ENCODE peak calls at places on chromosome 19, in nine cellular contexts. H is lower lobe of right lung, T is tibial nerve, O is adipocyte, U is Karpas-422, X is heart right ventricle, W is GM23248, Z is PC-3, B is osteoblast. D is an unnamed sample. For H3K36me3 and H3K27me3, the result is how much of the 10 kb centered on the place peaks cover.

GRCh38 chr19:44050740-44051653 is 839 bp upstream of the ZNF223 start:
- DNase-seq in H (no peak), T (no peak), O (peak), U (no peak), X (no peak), W (peak), Z (no peak), B (no peak), D (no peak)

GRCh38 chr19:39765091-39766076 is 13.3 kb upstream of the LEUTX start:
- DNase-seq in H (peak), T (peak), O (peak), U (peak), X (peak), W (peak), Z (peak), B (no peak), D (peak)

GRCh38 chr19:21158523-21159135 is 16.8 kb downstream of the ZNF431 start:
- DNase-seq in H (no peak), T (no peak), O (peak), U (no peak), X (no peak), W (peak), Z (peak), B (no peak), D (no peak)

GRCh38 chr19:19997656-19998268 is 41.5 kb downstream of the ZNF682 start:
- DNase-seq in H (no peak), T (no peak), O (peak), U (peak), X (peak), W (peak), Z (no peak), B (no peak), D (peak)

GRCh38 chr19:37329686-37330085 is 41.2 kb upstream of the ZNF527 start:
- DNase-seq in H (no peak), T (no peak), O (no peak), U (peak), X (no peak), W (peak), Z (peak), B (no peak), D (peak)

GRCh38 chr19:50252111-50252886 is 48.9 kb downstream of the MYH14 start:
- DNase-seq in H (no peak), T (no peak), O (peak), U (peak), X (no peak), W (peak), Z (peak), B (peak), D (peak)

GRCh38 chr19:37594982-37595382 is 306 bp downstream of the ZNF540 start:
- DNase-seq in H (peak), T (peak), O (peak), U (peak), X (peak), W (peak), Z (no peak), B (peak), D (no peak)

GRCh38 chr19:991932-992669 is 8.0 kb downstream of the WDR18 start:
- DNase-seq in H (no peak), T (no peak), O (no peak), U (no peak), X (no peak), W (no peak), Z (no peak), B (no peak), D (no peak)

GRCh38 chr19:16340092-16340491 is 15.5 kb downstream of the KLF2 start:
- DNase-seq in H (no peak), T (no peak), O (no peak), U (no peak), X (no peak), W (no peak), Z (no peak), B (peak), D (no peak)

GRCh38 chr19:2333027-2333806 is 4.7 kb downstream of the SPPL2B start:
- DNase-seq in H (no peak), T (no peak), O (no peak), U (no peak), X (no peak), W (no peak), Z (no peak), B (no peak), D (no peak)

GRCh38 chr19:46674416-46675178 is 13.6 kb upstream of the DACT3 start:
- DNase-seq in H (no peak), T (no peak), O (no peak), U (peak), X (no peak), W (no peak), Z (peak), B (no peak), D (peak)

GRCh38 chr19:18441804-18442788 is 4.2 kb upstream of the ISYNA1 start:
- DNase-seq in H (no peak), T (no peak), O (no peak), U (no peak), X (no peak), W (no peak), Z (no peak), B (peak), D (no peak)

GRCh38 chr19:1446713-1447564 is 3.0 kb upstream of the APC2 start:
- DNase-seq in H (no peak), T (no peak), O (peak), U (peak), X (no peak), W (peak), Z (no peak), B (peak), D (peak)

GRCh38 chr19:38319421-38320258 is at the start of gene KCNK6:
- DNase-seq in H (peak), T (peak), O (peak), U (no peak), X (peak), W (peak), Z (no peak), B (peak), D (peak)

GRCh38 chr19:485583-486236 is 10.6 kb upstream of the MADCAM1 start:
- DNase-seq in H (no peak), T (peak), O (peak), U (no peak), X (no peak), W (peak), Z (no peak), B (peak), D (peak)

GRCh38 chr19:47305309-47305751 is 4.3 kb upstream of the C5AR1 start:
- DNase-seq in H (peak), T (peak), O (peak), U (peak), X (peak), W (peak), Z (peak), B (peak), D (peak)

GRCh38 chr19:2578911-2579677 is 103.2 kb downstream of the GADD45B start:
- DNase-seq in H (peak), T (peak), O (peak), U (peak), X (peak), W (peak), Z (peak), B (peak), D (peak)

GRCh38 chr19:46409146-46409545 is 4.2 kb downstream of the CCDC8 start:
- DNase-seq in H (no peak), T (no peak), O (no peak), U (no peak), X (no peak), W (no peak), Z (no peak), B (peak), D (no peak)

GRCh38 chr19:33609353-33609752 is 12.4 kb upstream of the CHST8 start:
- DNase-seq in H (no peak), T (no peak), O (no peak), U (no peak), X (no peak), W (no peak), Z (no peak), B (no peak), D (no peak)

GRCh38 chr19:54478677-54479266 is 5.7 kb upstream of the CDC42EP5 start:
- DNase-seq in H (no peak), T (no peak), O (peak), U (peak), X (no peak), W (peak), Z (peak), B (peak), D (peak)

GRCh38 chr19:46217476-46217875 is 12.1 kb upstream of the IGFL1 start:
- DNase-seq in H (no peak), T (no peak), O (no peak), U (no peak), X (no peak), W (no peak), Z (no peak), B (no peak), D (no peak)

GRCh38 chr19:988081-988480 is 3.9 kb downstream of the WDR18 start:
- DNase-seq in H (no peak), T (no peak), O (no peak), U (no peak), X (no peak), W (no peak), Z (no peak), B (no peak), D (no peak)

GRCh38 chr19:42111384-42111783 is 20.9 kb downstream of the POU2F2 start:
- DNase-seq in H (no peak), T (no peak), O (no peak), U (no peak), X (no peak), W (peak), Z (no peak), B (peak), D (no peak)

GRCh38 chr19:42555317-42555716 is 27.0 kb upstream of the CEACAM1 start:
- DNase-seq in H (no peak), T (no peak), O (no peak), U (no peak), X (peak), W (no peak), Z (no peak), B (peak), D (peak)

GRCh38 chr19:43872547-43873336 is 45.6 kb downstream of the ZNF283 start:
- DNase-seq in H (no peak), T (no peak), O (no peak), U (no peak), X (no peak), W (no peak), Z (peak), B (peak), D (no peak)

GRCh38 chr19:47275866-47276461 is 1.3 kb downstream of the INAFM1 start:
- DNase-seq in H (peak), T (peak), O (no peak), U (no peak), X (peak), W (peak), Z (no peak), B (peak), D (peak)

GRCh38 chr19:15091918-15092753 is 10.1 kb downstream of the OR1I1 start:
- DNase-seq in H (no peak), T (peak), O (peak), U (peak), X (peak), W (peak), Z (peak), B (peak), D (peak)

GRCh38 chr19:41746593-41747227 is 8.6 kb upstream of the CEACAM6 start:
- DNase-seq in H (peak), T (no peak), O (peak), U (peak), X (peak), W (peak), Z (peak), B (peak), D (peak)

GRCh38 chr19:38288127-38288855 is 15.8 kb upstream of the C19orf33 start:
- DNase-seq in H (no peak), T (no peak), O (no peak), U (no peak), X (no peak), W (no peak), Z (no peak), B (peak), D (no peak)

GRCh38 chr19:4952945-4953344 is 16.0 kb upstream of the KDM4B start:
- DNase-seq in H (no peak), T (no peak), O (no peak), U (no peak), X (no peak), W (no peak), Z (no peak), B (no peak), D (no peak)

GRCh38 chr19:4955274-4955673 is 13.6 kb upstream of the KDM4B start:
- DNase-seq in H (no peak), T (no peak), O (no peak), U (no peak), X (no peak), W (no peak), Z (no peak), B (no peak), D (no peak)

GRCh38 chr19:4951671-4952070 is 17.2 kb upstream of the KDM4B start:
- DNase-seq in H (no peak), T (no peak), O (no peak), U (no peak), X (no peak), W (no peak), Z (no peak), B (no peak), D (no peak)
- H3K4me3 ChIP-seq in H (no peak), T (no peak), O (no peak), U (no peak), X (no peak), W (no peak), Z (no peak), B (no peak), D (no peak)

GRCh38 chr19:9608912-9609311 is 12.1 kb downstream of the ZNF561 start:
- DNase-seq in H (no peak), T (no peak), O (no peak), U (no peak), X (no peak), W (no peak), Z (no peak), B (no peak), D (no peak)
- H3K36me3 ChIP-seq in H (under half), T (half or more), O (half or more), U (half or more), X (under half), W (half or more), Z (half or more), B (half or more), D (under half)

DNA sequence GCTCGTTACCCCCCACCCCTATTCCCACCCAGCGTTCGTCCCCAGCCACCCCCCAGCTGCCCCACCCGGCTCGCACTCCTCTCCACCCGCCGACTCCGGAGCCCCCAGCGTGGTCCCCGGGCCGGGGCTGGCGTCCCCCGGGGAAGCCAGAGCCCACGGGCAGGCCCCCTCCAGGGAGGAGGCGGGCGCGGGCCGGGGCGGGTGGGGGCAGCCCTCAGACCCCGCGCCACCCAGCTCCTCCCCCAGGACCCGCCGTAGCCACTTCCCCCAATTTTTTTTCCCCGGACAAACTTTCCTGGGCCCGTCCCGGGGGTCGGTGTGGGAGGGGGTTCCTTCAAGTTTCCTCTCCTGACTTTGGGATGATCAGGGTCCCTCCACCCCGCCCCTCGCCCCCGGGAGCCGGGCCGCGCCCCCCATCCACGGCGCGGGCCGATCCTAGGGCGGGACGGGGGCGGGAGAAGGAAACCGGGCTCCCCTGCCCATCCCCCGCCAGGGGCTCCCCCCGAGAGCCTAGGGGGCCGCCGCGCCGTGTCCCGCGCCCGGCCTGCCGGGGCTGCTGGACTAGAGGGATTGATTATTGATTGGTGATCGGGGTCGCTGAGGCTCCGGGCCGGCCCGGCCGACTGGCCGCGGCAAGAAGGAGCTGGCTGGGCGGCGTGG is 927 bp upstream of the TSHZ3 start:
- DNase-seq in H (no peak), T (no peak), O (peak), U (no peak), X (peak), W (peak), Z (no peak), B (peak), D (peak)
- H3K27me3 ChIP-seq in H (half or more), T (under half), O (under half), U (under half), X (under half), W (under half), Z (under half), B (under half), D (half or more)

DNA sequence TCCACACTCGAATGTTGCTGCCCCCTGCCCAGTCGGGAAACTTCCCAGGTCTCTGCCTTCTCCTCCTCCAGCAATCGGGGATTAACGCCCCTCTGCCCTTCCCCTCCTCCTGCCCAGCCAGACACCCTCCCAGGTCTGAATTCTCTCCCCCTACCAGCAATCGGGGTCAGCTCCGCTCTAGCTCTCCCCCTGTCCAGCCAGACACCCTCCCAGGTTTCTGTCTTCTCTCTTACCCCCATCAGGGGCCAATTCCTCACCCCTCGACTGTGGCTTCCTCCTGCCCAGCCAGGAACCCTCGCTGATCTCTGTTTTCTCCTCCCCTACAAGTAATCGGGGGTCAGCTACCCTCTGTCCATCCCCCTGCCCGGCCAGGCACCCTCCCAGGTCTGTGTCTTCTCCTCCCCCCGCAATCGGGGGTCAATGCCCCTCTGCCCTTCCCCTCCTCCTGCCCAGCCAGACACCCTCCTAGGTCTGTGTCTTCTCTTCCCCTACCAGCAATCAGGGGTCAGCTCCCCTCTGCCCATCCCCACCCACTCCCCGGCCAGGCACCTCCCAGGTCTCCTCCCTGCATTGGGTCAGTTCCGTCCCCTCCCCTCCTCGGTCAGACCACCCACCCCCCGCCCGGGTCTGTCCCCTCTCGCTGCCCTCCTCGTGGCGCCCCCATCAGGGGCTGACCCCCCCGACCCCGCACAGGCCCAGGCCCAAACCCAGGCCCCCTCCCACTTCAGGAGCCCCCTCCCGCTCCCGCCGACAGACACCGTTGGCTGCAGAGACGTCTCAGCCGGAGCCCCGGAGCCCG is 668 bp downstream of the ZFR2 start:
- DNase-seq in H (no peak), T (no peak), O (no peak), U (no peak), X (no peak), W (no peak), Z (no peak), B (peak), D (peak)
- H3K4me3 ChIP-seq in H (no peak), T (no peak), O (no peak), U (no peak), X (no peak), W (no peak), Z (no peak), B (no peak), D (peak)

DNA sequence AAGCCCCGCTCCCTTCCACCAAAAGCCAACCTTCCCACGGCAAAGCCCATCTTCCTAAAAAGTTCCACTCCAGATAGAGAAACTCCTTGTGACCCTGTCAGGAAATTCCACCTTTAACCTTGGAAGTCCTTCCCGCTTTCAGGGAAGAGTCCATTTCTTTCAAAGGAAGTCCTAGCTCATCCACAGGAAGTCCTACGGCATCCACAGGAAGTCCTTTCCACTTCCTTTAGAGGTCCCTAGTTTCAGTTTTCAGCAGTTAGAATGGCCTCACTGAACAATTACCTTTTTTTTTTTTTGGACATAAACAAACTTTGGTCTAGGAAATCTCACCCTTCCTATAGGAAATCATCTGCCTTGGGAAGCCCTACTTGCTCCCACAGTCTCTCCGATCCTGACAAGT is 31.7 kb downstream of the TRPM4 start:
- DNase-seq in H (no peak), T (no peak), O (no peak), U (no peak), X (no peak), W (no peak), Z (no peak), B (no peak), D (no peak)
- H3K36me3 ChIP-seq in H (half or more), T (half or more), O (half or more), U (under half), X (under half), W (under half), Z (under half), B (half or more), D (under half)

GRCh38 chr19:32200312-32201038 is 144.9 kb upstream of the ZNF507 start:
- DNase-seq in H (no peak), T (no peak), O (no peak), U (no peak), X (peak), W (no peak), Z (no peak), B (no peak), D (no peak)

GRCh38 chr19:32201661-32202060 is 143.7 kb upstream of the ZNF507 start:
- DNase-seq in H (no peak), T (no peak), O (no peak), U (no peak), X (no peak), W (no peak), Z (no peak), B (no peak), D (no peak)

GRCh38 chr19:32201211-32201610 is 144.2 kb upstream of the ZNF507 start:
- DNase-seq in H (no peak), T (no peak), O (no peak), U (no peak), X (no peak), W (no peak), Z (no peak), B (no peak), D (no peak)

GRCh38 chr19:32203161-32203560 is 142.2 kb upstream of the ZNF507 start:
- DNase-seq in H (no peak), T (no peak), O (no peak), U (no peak), X (no peak), W (no peak), Z (no peak), B (no peak), D (no peak)

GRCh38 chr19:32202244-32202643 is 143.2 kb upstream of the ZNF507 start:
- DNase-seq in H (no peak), T (no peak), O (no peak), U (no peak), X (no peak), W (no peak), Z (no peak), B (no peak), D (no peak)
- H3K27me3 ChIP-seq in H (under half), T (under half), O (under half), U (under half), X (under half), W (under half), Z (under half), B (under half), D (under half)